ENCODE peak calls at places on chromosomes 4 and X, in seven cellular contexts. J, T, P, O, W, A and C are unnamed samples. For H3K9me2 and H3K4me1, the result is how much of the 10 kb centered on the place peaks cover.

GRCh38 chrX:72110051-72110926 is 21.4 kb downstream of the RTL5 start:
- DNase-seq in P (no peak), A (no peak), T (no peak), J (no peak), W (no peak), O (no peak), C (no peak)

GRCh38 chr4:184792950-184793555 is 32.7 kb downstream of the ACSL1 start:
- DNase-seq in W (no peak), P (peak), A (no peak), J (no peak), T (peak), O (peak), C (no peak)

GRCh38 chr4:174538123-174538875 is 16.0 kb upstream of the HPGD start:
- DNase-seq in O (no peak), W (no peak), T (peak), J (no peak), A (no peak), P (no peak), C (no peak)

GRCh38 chrX:151505796-151506195 is 57.7 kb upstream of the PASD1 start:
- DNase-seq in O (peak), W (peak), A (peak), T (peak), J (peak), P (peak), C (no peak)

GRCh38 chr4:2445130-2445529 is 23.8 kb upstream of the RNF4 start:
- DNase-seq in O (no peak), P (no peak), J (no peak), A (no peak), W (no peak), T (no peak), C (no peak)

GRCh38 chr4:17013382-17014006 is 115.0 kb upstream of the LDB2 start:
- DNase-seq in P (peak), J (no peak), A (no peak), T (no peak), W (no peak), O (no peak), C (no peak)

GRCh38 chr4:37914539-37914938 is 23.7 kb downstream of the TBC1D1 start:
- DNase-seq in J (no peak), O (no peak), P (no peak), A (no peak), T (no peak), W (no peak), C (no peak)

GRCh38 chrX:110402091-110402854 is 43.6 kb downstream of the RTL9 start:
- DNase-seq in J (no peak), T (peak), W (peak), A (no peak), P (peak), O (no peak), C (no peak)

GRCh38 chr4:83207497-83208105 is 77.0 kb downstream of the COQ2 start:
- DNase-seq in A (no peak), W (peak), O (peak), J (no peak), P (peak), T (peak), C (no peak)

GRCh38 chrX:72031118-72031517 is 100.6 kb downstream of the RTL5 start:
- DNase-seq in J (no peak), A (no peak), P (no peak), W (no peak), T (no peak), O (no peak), C (no peak)

GRCh38 chr4:43776371-43776770 is 672.2 kb downstream of the KCTD8 start:
- DNase-seq in J (peak), A (peak), T (peak), P (peak), O (no peak), W (peak), C (peak)

GRCh38 chrX:56796641-56797395 is 67.8 kb downstream of the NBDY start:
- DNase-seq in J (peak), W (no peak), O (no peak), T (no peak), A (no peak), P (no peak), C (no peak)

GRCh38 chrX:2508648-2509335 is 8.0 kb upstream of the DHRSX start:
- DNase-seq in J (no peak), W (no peak), P (no peak), A (no peak), T (no peak), O (no peak), C (no peak)

GRCh38 chr4:7998447-7998846 is 58.8 kb upstream of the AFAP1 start:
- DNase-seq in T (no peak), J (no peak), W (no peak), O (no peak), A (no peak), P (no peak), C (no peak)

GRCh38 chr4:150722908-150723362 is 141.0 kb downstream of the MAB21L2 start:
- DNase-seq in T (peak), A (no peak), J (no peak), O (no peak), W (peak), P (peak), C (no peak)

GRCh38 chr4:72567036-72567435 is 2.0 kb downstream of the ADAMTS3 start:
- DNase-seq in O (no peak), P (no peak), T (no peak), W (no peak), A (no peak), J (no peak), C (no peak)

GRCh38 chrX:135112096-135112729 is 8.1 kb downstream of the ETDB start:
- DNase-seq in O (peak), A (peak), J (peak), W (peak), P (peak), T (peak), C (peak)

GRCh38 chr4:165094873-165095272 is 17.8 kb downstream of the TMEM192 start:
- DNase-seq in O (no peak), W (no peak), P (no peak), A (no peak), T (no peak), J (no peak), C (no peak)

GRCh38 chr4:139814285-139815015 is 148.8 kb downstream of the MGST2 start:
- DNase-seq in W (no peak), A (no peak), T (no peak), P (peak), J (no peak), O (no peak), C (no peak)

GRCh38 chr4:18756661-18757060 is 735.1 kb upstream of the LCORL start:
- DNase-seq in T (no peak), J (no peak), W (no peak), A (no peak), P (no peak), O (no peak), C (no peak)

GRCh38 chr4:100569196-100569595 is 51.4 kb upstream of the EMCN start:
- DNase-seq in W (no peak), O (no peak), P (no peak), J (no peak), A (no peak), T (no peak), C (peak)

GRCh38 chrX:40883021-40883619 is 147.8 kb upstream of the MED14 start:
- DNase-seq in W (no peak), O (no peak), A (no peak), T (no peak), P (no peak), J (no peak), C (no peak)

GRCh38 chrX:39866229-39866628 is 231.5 kb downstream of the BCOR start:
- DNase-seq in O (no peak), W (no peak), A (no peak), P (no peak), J (no peak), T (no peak), C (no peak)

GRCh38 chr4:82372502-82372873 is 1.3 kb downstream of the HNRNPD start:
- DNase-seq in O (no peak), J (peak), W (peak), A (peak), T (peak), P (peak), C (peak)

GRCh38 chr4:83651846-83652245 is 115.9 kb downstream of the GPAT3 start:
- DNase-seq in J (no peak), A (no peak), W (no peak), O (no peak), T (no peak), P (peak), C (no peak)

GRCh38 chrX:119417842-119418241 is 18.7 kb downstream of the SLC25A43 start:
- DNase-seq in J (no peak), A (peak), P (no peak), W (no peak), T (peak), O (no peak), C (peak)

GRCh38 chr4:127015616-127016015 is 617.1 kb upstream of the INTU start:
- DNase-seq in A (no peak), O (no peak), P (no peak), W (peak), T (no peak), J (no peak), C (no peak)

GRCh38 chrX:37871626-37872302 is 24.4 kb upstream of the DYNLT3 start:
- DNase-seq in J (no peak), O (peak), W (peak), T (peak), P (peak), A (no peak), C (no peak)

GRCh38 chrX:13747836-13748235 is 13.3 kb downstream of the OFD1 start:
- DNase-seq in T (peak), P (peak), W (peak), J (peak), O (peak), A (peak), C (no peak)

GRCh38 chr4:76306882-76307669 is 543 bp downstream of the STBD1 start:
- DNase-seq in P (peak), W (peak), J (peak), T (peak), A (no peak), O (no peak), C (peak)

GRCh38 chrX:21885568-21885967 is 29.8 kb downstream of the YY2 start:
- DNase-seq in A (no peak), P (no peak), T (no peak), O (no peak), J (no peak), W (peak), C (no peak)

GRCh38 chr4:15144249-15144966 is 142.1 kb downstream of the CPEB2 start:
- DNase-seq in P (no peak), T (no peak), A (no peak), W (no peak), J (no peak), O (no peak), C (no peak)

GRCh38 chrX:96682516-96682915 is 2.1 kb upstream of the DIAPH2 start:
- DNase-seq in P (no peak), T (no peak), O (no peak), A (no peak), J (no peak), W (no peak), C (no peak)

GRCh38 chrX:72041166-72041565 is 90.5 kb downstream of the RTL5 start:
- DNase-seq in A (no peak), T (no peak), J (no peak), W (no peak), P (no peak), O (no peak), C (no peak)

GRCh38 chr4:41364871-41365270 is 108.1 kb downstream of the UCHL1 start:
- DNase-seq in O (no peak), T (no peak), P (peak), A (no peak), W (no peak), J (no peak), C (no peak)

GRCh38 chr4:102500371-102501175 is 586 bp upstream of the NFKB1 start:
- DNase-seq in O (no peak), A (peak), J (peak), T (peak), P (peak), W (peak), C (peak)

GRCh38 chrX:11064851-11065600 is 46.1 kb upstream of the HCCS start:
- DNase-seq in J (no peak), W (no peak), A (no peak), O (no peak), T (no peak), P (peak), C (no peak)

GRCh38 chr4:123479944-123480343 is 83.3 kb downstream of the SPRY1 start:
- DNase-seq in P (peak), W (no peak), O (no peak), A (peak), J (no peak), T (peak), C (no peak)

GRCh38 chr4:184957451-184958115 is 60.7 kb upstream of the HELT start:
- DNase-seq in J (no peak), W (no peak), P (no peak), T (no peak), A (no peak), O (no peak), C (no peak)

GRCh38 chrX:68874076-68874475 is 45.3 kb downstream of the EFNB1 start:
- DNase-seq in P (no peak), A (no peak), J (no peak), O (no peak), W (no peak), T (no peak), C (no peak)
- H3K9me2 ChIP-seq in P (under half), A (under half), J (under half), O (under half), W (under half), T (under half), C (under half)

DNA sequence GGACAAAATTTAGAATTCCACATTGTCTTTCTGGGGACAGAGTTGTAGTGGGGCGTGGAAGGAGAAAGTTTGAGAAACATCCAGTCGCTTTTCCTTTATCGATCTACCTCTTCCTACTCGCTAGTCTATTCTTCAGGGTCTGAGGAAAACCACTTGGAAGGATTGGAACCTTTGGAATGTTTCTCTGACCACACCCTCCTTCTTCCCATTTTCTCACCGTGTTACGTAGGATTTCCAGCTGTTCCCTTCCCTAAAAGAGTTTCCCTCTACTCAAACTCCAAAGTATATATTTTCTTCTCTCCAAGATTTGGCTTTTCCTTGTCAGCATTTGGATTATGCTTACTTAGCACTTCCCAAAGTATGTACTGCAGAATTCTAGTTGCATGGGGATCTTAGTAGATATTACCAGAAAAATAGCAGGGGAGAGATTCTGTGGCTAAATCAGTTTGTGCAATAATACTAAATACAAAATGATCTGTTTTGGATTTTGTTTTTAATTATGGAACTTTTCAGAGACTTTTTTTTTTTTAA is 4.9 kb downstream of the ENPEP start:
- DNase-seq in P (no peak), J (no peak), A (no peak), W (peak), O (no peak), T (no peak), C (no peak)
- H3K4me3 ChIP-seq in P (no peak), J (no peak), A (no peak), W (no peak), O (no peak), T (no peak), C (no peak)

GRCh38 chr4:1041147-1041935 is 29.9 kb downstream of the FGFRL1 start:
- DNase-seq in P (peak), W (no peak), O (no peak), T (peak), A (no peak), J (no peak), C (no peak)

GRCh38 chr4:1043162-1043561 is 31.7 kb downstream of the FGFRL1 start:
- DNase-seq in P (no peak), T (no peak), J (no peak), O (no peak), A (no peak), W (no peak), C (no peak)

GRCh38 chr4:1041936-1042330 is 30.5 kb downstream of the FGFRL1 start:
- DNase-seq in P (no peak), T (no peak), O (no peak), J (no peak), A (no peak), W (no peak), C (no peak)

GRCh38 chr4:1043658-1044468 is 32.4 kb downstream of the FGFRL1 start:
- DNase-seq in J (no peak), P (peak), A (no peak), T (peak), O (peak), W (peak), C (no peak)

DNA sequence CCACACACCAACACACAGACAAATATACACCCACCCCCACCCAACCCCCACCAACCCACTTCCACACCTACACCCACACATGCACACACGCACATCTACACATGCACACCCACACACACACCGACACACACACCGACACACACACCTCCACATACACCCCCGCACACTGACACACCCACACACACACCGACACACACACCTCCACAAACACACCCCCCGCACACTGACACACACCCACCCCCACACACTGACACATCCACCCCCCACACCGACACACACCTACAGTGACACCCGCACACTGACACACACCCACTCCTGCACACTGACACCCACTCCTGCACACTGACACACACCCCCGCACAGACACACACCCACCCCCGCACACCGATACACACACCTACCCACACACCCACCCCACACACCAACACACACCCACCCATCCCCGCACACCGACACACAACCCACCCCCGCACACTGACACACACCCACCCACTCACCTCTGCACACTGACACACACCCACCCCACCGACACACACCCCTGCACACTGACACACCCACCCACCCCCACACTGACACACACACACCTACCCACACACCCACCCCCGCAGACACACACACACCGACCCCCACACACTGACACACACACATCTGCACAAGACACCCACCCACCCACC is 31.1 kb downstream of the FGFRL1 start:
- DNase-seq in T (no peak), W (no peak), J (no peak), O (no peak), P (no peak), A (no peak), C (no peak)
- H3K4me1 ChIP-seq in T (under half), W (under half), J (under half), O (half or more), P (under half), A (under half), C (under half)

GRCh38 chrX:25701876-25702275 is 436.3 kb upstream of the MAGEB18 start:
- DNase-seq in A (no peak), W (no peak), J (no peak), T (no peak), O (no peak), P (no peak), C (no peak)
- H3K9me2 ChIP-seq in A (under half), W (under half), J (under half), T (under half), O (under half), P (under half), C (under half)

GRCh38 chr4:182216005-182216404 is 27.2 kb upstream of the TENM3 start:
- DNase-seq in T (no peak), W (no peak), A (no peak), J (no peak), O (no peak), P (no peak), C (no peak)

GRCh38 chr4:182213024-182213423 is 30.2 kb upstream of the TENM3 start:
- DNase-seq in T (no peak), A (no peak), P (no peak), J (no peak), W (no peak), O (no peak), C (no peak)

GRCh38 chr4:182215171-182215570 is 28.0 kb upstream of the TENM3 start:
- DNase-seq in O (no peak), J (no peak), A (no peak), T (no peak), P (peak), W (no peak), C (no peak)

GRCh38 chr4:182208651-182209050 is 34.6 kb upstream of the TENM3 start:
- DNase-seq in J (no peak), P (no peak), O (no peak), A (no peak), T (no peak), W (no peak), C (no peak)

GRCh38 chr4:182212211-182212761 is 30.9 kb upstream of the TENM3 start:
- DNase-seq in W (peak), T (peak), A (no peak), O (no peak), P (no peak), J (peak), C (no peak)
- H3K4me3 ChIP-seq in W (no peak), T (no peak), A (no peak), O (no peak), P (no peak), J (no peak), C (no peak)

GRCh38 chr4:138634915-138635314 is 380.7 kb upstream of the NOCT start:
- DNase-seq in O (no peak), P (no peak), T (no peak), W (no peak), J (no peak), A (no peak), C (no peak)
- H3K4me1 ChIP-seq in O (under half), P (under half), T (under half), W (under half), J (under half), A (under half), C (under half)

DNA sequence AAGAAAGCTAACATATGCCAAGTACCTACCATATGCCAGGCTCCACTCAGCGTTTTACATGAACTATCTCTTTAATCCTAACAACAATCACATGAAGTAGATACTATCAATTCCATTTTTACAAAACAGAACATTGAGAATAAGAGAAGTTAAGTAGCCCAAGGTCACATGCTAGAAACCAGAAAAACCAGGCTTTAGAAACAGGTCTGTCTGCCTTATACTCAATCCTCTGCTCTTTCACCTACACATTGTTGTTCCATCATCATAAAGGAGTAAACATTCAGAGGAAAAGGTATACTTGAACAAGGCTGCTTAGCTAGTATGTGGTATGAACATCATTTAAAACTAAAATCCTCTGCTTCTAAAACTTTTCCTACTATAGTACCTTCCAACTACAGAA is 42.1 kb downstream of the WDFY3 start:
- DNase-seq in T (no peak), W (no peak), P (no peak), J (no peak), O (no peak), A (no peak), C (no peak)
- H3K9me2 ChIP-seq in T (under half), W (under half), P (under half), J (under half), O (under half), A (under half), C (under half)